ENCODE peak calls at places on chromosomes 5 and 9, in five cellular contexts. One of them, this sample, is unnamed.

GRCh38 chr5:56183507-56183906 is 49.6 kb downstream of the ANKRD55 start:
- DNase-seq in GM23248: peak
- DNase-seq in mammary epithelial cell: peak
- DNase-seq in PC-3: peak
- DNase-seq in hepatocyte: no peak
- DNase-seq in this sample: peak

GRCh38 chr5:69035665-69036064 is 58.1 kb upstream of the SLC30A5 start:
- DNase-seq in GM23248: peak
- DNase-seq in mammary epithelial cell: peak
- DNase-seq in PC-3: no peak
- DNase-seq in hepatocyte: no peak
- DNase-seq in this sample: no peak

GRCh38 chr5:52787600-52788504 is at the start of the genes ITGA1 and PELO:
- DNase-seq in GM23248: peak
- DNase-seq in mammary epithelial cell: peak
- DNase-seq in PC-3: peak
- DNase-seq in hepatocyte: peak
- DNase-seq in this sample: peak

GRCh38 chr5:98110270-98110669 is 663.2 kb upstream of the RGMB start:
- DNase-seq in GM23248: peak
- DNase-seq in mammary epithelial cell: peak
- DNase-seq in PC-3: peak
- DNase-seq in hepatocyte: no peak
- DNase-seq in this sample: peak

GRCh38 chr9:129602598-129603415 is 18.1 kb downstream of the C9orf50 start:
- DNase-seq in GM23248: no peak
- DNase-seq in mammary epithelial cell: no peak
- DNase-seq in PC-3: no peak
- DNase-seq in hepatocyte: no peak
- DNase-seq in this sample: no peak

GRCh38 chr9:95780121-95780520 is 95.4 kb upstream of the ERCC6L2 start:
- DNase-seq in GM23248: no peak
- DNase-seq in mammary epithelial cell: no peak
- DNase-seq in PC-3: no peak
- DNase-seq in hepatocyte: no peak
- DNase-seq in this sample: no peak

GRCh38 chr9:89365532-89365912 is 47.2 kb downstream of the SECISBP2 start:
- DNase-seq in GM23248: no peak
- DNase-seq in mammary epithelial cell: no peak
- DNase-seq in PC-3: no peak
- DNase-seq in hepatocyte: no peak
- DNase-seq in this sample: no peak

GRCh38 chr5:115459844-115460243 is 84.7 kb downstream of the FEM1C start:
- DNase-seq in GM23248: peak
- DNase-seq in mammary epithelial cell: peak
- DNase-seq in PC-3: peak
- DNase-seq in hepatocyte: no peak
- DNase-seq in this sample: peak

GRCh38 chr9:77158772-77159513 is 18.4 kb upstream of the VPS13A start:
- DNase-seq in GM23248: peak
- DNase-seq in mammary epithelial cell: peak
- DNase-seq in PC-3: no peak
- DNase-seq in hepatocyte: no peak
- DNase-seq in this sample: peak

GRCh38 chr5:1832511-1833250 is 31.5 kb downstream of the NDUFS6 start:
- DNase-seq in GM23248: no peak
- DNase-seq in mammary epithelial cell: no peak
- DNase-seq in PC-3: no peak
- DNase-seq in hepatocyte: no peak
- DNase-seq in this sample: no peak

GRCh38 chr5:57199866-57200265 is 26.0 kb downstream of the GPBP1 start:
- DNase-seq in GM23248: no peak
- DNase-seq in mammary epithelial cell: no peak
- DNase-seq in PC-3: no peak
- DNase-seq in hepatocyte: no peak
- DNase-seq in this sample: no peak

GRCh38 chr9:110650261-110650660 is 18.3 kb upstream of the MUSK start:
- DNase-seq in GM23248: peak
- DNase-seq in mammary epithelial cell: no peak
- DNase-seq in PC-3: peak
- DNase-seq in hepatocyte: no peak
- DNase-seq in this sample: peak

GRCh38 chr9:757246-757881 is 84.1 kb upstream of the DMRT1 start:
- DNase-seq in GM23248: peak
- DNase-seq in mammary epithelial cell: peak
- DNase-seq in PC-3: peak
- DNase-seq in hepatocyte: peak
- DNase-seq in this sample: peak

GRCh38 chr5:102670224-102670836 is 84.8 kb upstream of the PAM start:
- DNase-seq in GM23248: peak
- DNase-seq in mammary epithelial cell: peak
- DNase-seq in PC-3: peak
- DNase-seq in hepatocyte: peak
- DNase-seq in this sample: no peak

GRCh38 chr5:2579126-2579525 is 172.4 kb downstream of the IRX2 start:
- DNase-seq in GM23248: no peak
- DNase-seq in mammary epithelial cell: no peak
- DNase-seq in PC-3: no peak
- DNase-seq in hepatocyte: peak
- DNase-seq in this sample: no peak

GRCh38 chr9:136219276-136219675 is 14.3 kb upstream of the LHX3 start:
- DNase-seq in GM23248: no peak
- DNase-seq in mammary epithelial cell: peak
- DNase-seq in PC-3: peak
- DNase-seq in hepatocyte: no peak
- DNase-seq in this sample: peak

GRCh38 chr9:113929634-113930092 is 53.6 kb downstream of the ZNF618 start:
- DNase-seq in GM23248: peak
- DNase-seq in mammary epithelial cell: peak
- DNase-seq in PC-3: peak
- DNase-seq in hepatocyte: no peak
- DNase-seq in this sample: peak

GRCh38 chr9:70609542-70610286 is 195.3 kb upstream of the KLF9 start:
- DNase-seq in GM23248: peak
- DNase-seq in mammary epithelial cell: peak
- DNase-seq in PC-3: peak
- DNase-seq in hepatocyte: peak
- DNase-seq in this sample: peak

GRCh38 chr9:6632516-6633328 is 12.8 kb downstream of the GLDC start:
- DNase-seq in GM23248: no peak
- DNase-seq in mammary epithelial cell: no peak
- DNase-seq in PC-3: no peak
- DNase-seq in hepatocyte: peak
- DNase-seq in this sample: no peak

GRCh38 chr9:129874261-129875101 is 39.2 kb downstream of the USP20 start:
- DNase-seq in GM23248: no peak
- DNase-seq in mammary epithelial cell: no peak
- DNase-seq in PC-3: no peak
- DNase-seq in hepatocyte: no peak
- DNase-seq in this sample: no peak

GRCh38 chr5:96652769-96653455 is 9.3 kb upstream of the CAST start:
- DNase-seq in GM23248: no peak
- DNase-seq in mammary epithelial cell: peak
- DNase-seq in PC-3: peak
- DNase-seq in hepatocyte: no peak
- DNase-seq in this sample: no peak

GRCh38 chr9:34443976-34444375 is 14.4 kb downstream of the FAM219A start:
- DNase-seq in GM23248: no peak
- DNase-seq in mammary epithelial cell: no peak
- DNase-seq in PC-3: no peak
- DNase-seq in hepatocyte: no peak
- DNase-seq in this sample: no peak

GRCh38 chr9:90204128-90204838 is 438.3 kb downstream of the DIRAS2 start:
- DNase-seq in GM23248: no peak
- DNase-seq in mammary epithelial cell: no peak
- DNase-seq in PC-3: no peak
- DNase-seq in hepatocyte: no peak
- DNase-seq in this sample: no peak

GRCh38 chr5:18811616-18812015 is 1176.4 kb downstream of the CDH18 start:
- DNase-seq in GM23248: no peak
- DNase-seq in mammary epithelial cell: no peak
- DNase-seq in PC-3: no peak
- DNase-seq in hepatocyte: no peak
- DNase-seq in this sample: no peak

GRCh38 chr9:127353882-127354281 is 43.1 kb upstream of the SLC2A8 start:
- DNase-seq in GM23248: no peak
- DNase-seq in mammary epithelial cell: no peak
- DNase-seq in PC-3: no peak
- DNase-seq in hepatocyte: no peak
- DNase-seq in this sample: no peak

GRCh38 chr9:108290839-108291585 is 564.8 kb downstream of the ACTL7B start:
- DNase-seq in GM23248: peak
- DNase-seq in mammary epithelial cell: no peak
- DNase-seq in PC-3: no peak
- DNase-seq in hepatocyte: no peak
- DNase-seq in this sample: no peak

GRCh38 chr5:14561741-14562140 is 19.9 kb upstream of the OTULINL start:
- DNase-seq in GM23248: no peak
- DNase-seq in mammary epithelial cell: no peak
- DNase-seq in PC-3: no peak
- DNase-seq in hepatocyte: no peak
- DNase-seq in this sample: no peak

GRCh38 chr5:14560091-14560595 is 21.4 kb upstream of the OTULINL start:
- DNase-seq in GM23248: no peak
- DNase-seq in mammary epithelial cell: no peak
- DNase-seq in PC-3: no peak
- DNase-seq in hepatocyte: peak
- DNase-seq in this sample: no peak

GRCh38 chr5:14556015-14556414 is 25.6 kb upstream of the OTULINL start:
- DNase-seq in GM23248: no peak
- DNase-seq in mammary epithelial cell: no peak
- DNase-seq in PC-3: no peak
- DNase-seq in hepatocyte: no peak
- DNase-seq in this sample: no peak

GRCh38 chr5:14557840-14558239 is 23.8 kb upstream of the OTULINL start:
- DNase-seq in GM23248: no peak
- DNase-seq in mammary epithelial cell: no peak
- DNase-seq in PC-3: no peak
- DNase-seq in hepatocyte: peak
- DNase-seq in this sample: no peak

DNA sequence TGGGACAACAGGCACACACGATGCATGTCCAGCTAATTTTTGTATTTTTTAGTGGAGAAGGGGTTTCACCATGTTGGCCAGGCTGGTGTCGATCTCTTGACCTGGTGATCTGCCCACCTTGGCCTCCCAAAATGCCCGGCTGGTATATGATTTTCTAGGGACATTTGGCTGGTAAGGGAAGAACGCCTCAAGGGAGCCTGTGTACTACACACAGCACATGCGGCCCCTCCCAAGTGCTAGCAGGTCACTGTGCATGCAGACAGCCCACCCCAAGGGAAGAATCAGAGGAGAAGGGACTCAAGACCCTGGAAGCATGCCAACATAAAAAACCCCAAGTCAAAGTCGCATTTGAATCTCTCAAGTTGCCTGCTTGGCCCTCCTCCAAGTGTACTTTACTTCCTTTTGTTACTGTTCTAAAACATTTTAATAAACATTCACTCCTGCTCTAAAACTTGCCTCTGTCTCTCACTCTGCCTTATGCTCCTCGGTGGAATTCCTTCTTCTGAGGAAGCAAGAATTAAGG is 24.3 kb upstream of the OTULINL start:
- DNase-seq in GM23248: no peak
- DNase-seq in mammary epithelial cell: no peak
- DNase-seq in PC-3: no peak
- DNase-seq in hepatocyte: peak
- DNase-seq in this sample: no peak
- TF ChIP-seq EZH2 in GM23248: no peak
- TF ChIP-seq EZH2 in mammary epithelial cell: no peak
- TF ChIP-seq EZH2 in PC-3: no peak
- TF ChIP-seq EZH2 in hepatocyte: no peak
- TF ChIP-seq EZH2 in this sample: no peak

DNA sequence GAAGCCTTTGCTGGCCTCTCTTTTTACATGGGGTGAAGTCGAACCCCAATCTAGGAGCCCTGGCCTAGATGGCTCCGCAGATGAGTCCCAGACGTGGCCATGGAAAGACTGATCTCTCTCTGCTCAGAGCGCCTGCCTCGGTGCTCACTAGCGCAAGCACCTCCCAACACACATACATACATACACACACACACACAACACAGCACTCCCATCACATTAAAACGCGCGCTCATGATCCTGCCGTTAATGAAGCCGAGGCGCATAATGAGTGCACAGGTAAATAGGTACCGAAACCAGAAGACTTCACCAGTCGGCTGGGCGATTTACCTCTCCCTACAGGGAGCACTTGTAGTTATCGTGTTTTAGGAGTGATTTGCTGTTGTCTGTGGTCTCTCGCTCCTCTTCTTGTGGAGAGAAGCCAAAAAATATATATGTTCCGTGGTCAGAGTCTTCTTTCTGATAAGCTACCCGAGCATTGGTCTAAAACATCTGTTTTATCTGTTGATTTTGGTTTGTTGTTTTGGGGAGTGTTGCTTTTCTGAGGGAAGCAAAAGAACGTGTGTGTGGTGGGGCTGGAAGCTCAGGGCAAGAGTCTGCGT is 207.7 kb downstream of the MEF2C start:
- DNase-seq in GM23248: no peak
- DNase-seq in mammary epithelial cell: no peak
- DNase-seq in PC-3: no peak
- DNase-seq in hepatocyte: no peak
- DNase-seq in this sample: peak
- TF ChIP-seq EZH2 in GM23248: no peak
- TF ChIP-seq EZH2 in mammary epithelial cell: peak
- TF ChIP-seq EZH2 in PC-3: no peak
- TF ChIP-seq EZH2 in hepatocyte: no peak
- TF ChIP-seq EZH2 in this sample: peak

GRCh38 chr5:139849501-139849900 is 53.9 kb downstream of the PSD2 start:
- DNase-seq in GM23248: no peak
- DNase-seq in mammary epithelial cell: no peak
- DNase-seq in PC-3: no peak
- DNase-seq in hepatocyte: no peak
- DNase-seq in this sample: no peak
- TF ChIP-seq EZH2 in GM23248: no peak
- TF ChIP-seq EZH2 in mammary epithelial cell: no peak
- TF ChIP-seq EZH2 in PC-3: no peak
- TF ChIP-seq EZH2 in hepatocyte: no peak
- TF ChIP-seq EZH2 in this sample: peak

GRCh38 chr9:14349818-14350333 is 35.9 kb upstream of the NFIB start:
- DNase-seq in GM23248: no peak
- DNase-seq in mammary epithelial cell: no peak
- DNase-seq in PC-3: no peak
- DNase-seq in hepatocyte: no peak
- DNase-seq in this sample: no peak
- TF ChIP-seq EZH2 in GM23248: no peak
- TF ChIP-seq EZH2 in mammary epithelial cell: no peak
- TF ChIP-seq EZH2 in PC-3: no peak
- TF ChIP-seq EZH2 in hepatocyte: peak
- TF ChIP-seq EZH2 in this sample: no peak

GRCh38 chr5:405421-405820 is 37.6 kb upstream of the EXOC3 start:
- DNase-seq in GM23248: no peak
- DNase-seq in mammary epithelial cell: no peak
- DNase-seq in PC-3: no peak
- DNase-seq in hepatocyte: no peak
- DNase-seq in this sample: no peak
- TF ChIP-seq EZH2 in GM23248: no peak
- TF ChIP-seq EZH2 in mammary epithelial cell: no peak
- TF ChIP-seq EZH2 in PC-3: no peak
- TF ChIP-seq EZH2 in hepatocyte: no peak
- TF ChIP-seq EZH2 in this sample: no peak

This sample was measured in fibroblast of lung.